ENCODE peak calls at places on chromosome 3, in five cellular contexts. R is IMR-90, Y is breast epithelium, A is hepatocyte, E is sigmoid colon. V is an unnamed sample. For H3K27me3 and H3K9me3, the result is how much of the 10 kb centered on the place peaks cover.

GRCh38 chr3:100257601-100258000 is 3.2 kb upstream of the TBC1D23 start:
- DNase-seq in R (peak), Y (no peak), A (no peak), E (no peak), V (peak)

GRCh38 chr3:187629711-187630110 is 40.5 kb downstream of the SST start:
- DNase-seq in R (no peak), Y (no peak), A (no peak), E (no peak), V (no peak)

GRCh38 chr3:153069598-153069997 is 92.4 kb upstream of the RAP2B start:
- DNase-seq in R (no peak), Y (no peak), A (no peak), E (no peak), V (no peak)

GRCh38 chr3:171399842-171400241 is 60.4 kb downstream of the TNIK start:
- DNase-seq in R (no peak), Y (no peak), A (no peak), E (peak), V (no peak)

GRCh38 chr3:141795719-141796435 is 32.7 kb downstream of the GRK7 start:
- DNase-seq in R (no peak), Y (no peak), A (no peak), E (peak), V (peak)

GRCh38 chr3:167684389-167684993 is 30.7 kb upstream of the WDR49 start:
- DNase-seq in R (peak), Y (peak), A (peak), E (no peak), V (peak)

GRCh38 chr3:164477403-164477802 is 600.9 kb downstream of the SI start:
- DNase-seq in R (no peak), Y (no peak), A (no peak), E (no peak), V (no peak)

GRCh38 chr3:15409239-15409638 is 18.1 kb downstream of the METTL6 start:
- DNase-seq in R (no peak), Y (no peak), A (no peak), E (no peak), V (no peak)

GRCh38 chr3:52528596-52529375 is 4.9 kb downstream of the NT5DC2 start:
- DNase-seq in R (no peak), Y (no peak), A (no peak), E (peak), V (no peak)

GRCh38 chr3:25237602-25238001 is 190.5 kb upstream of the RARB start:
- DNase-seq in R (no peak), Y (no peak), A (no peak), E (no peak), V (no peak)

GRCh38 chr3:197328198-197328597 is 29.8 kb upstream of the DLG1 start:
- DNase-seq in R (no peak), Y (no peak), A (no peak), E (no peak), V (no peak)

GRCh38 chr3:197329382-197329781 is 31.0 kb upstream of the DLG1 start:
- DNase-seq in R (no peak), Y (no peak), A (no peak), E (no peak), V (no peak)

GRCh38 chr3:197333901-197334639 is 35.7 kb upstream of the DLG1 start:
- DNase-seq in R (no peak), Y (no peak), A (peak), E (no peak), V (no peak)

GRCh38 chr3:197327701-197328100 is 29.3 kb upstream of the DLG1 start:
- DNase-seq in R (peak), Y (no peak), A (no peak), E (no peak), V (no peak)

GRCh38 chr3:197331131-197331530 is 32.7 kb upstream of the DLG1 start:
- DNase-seq in R (no peak), Y (no peak), A (no peak), E (no peak), V (peak)
- TF ChIP-seq CTCF in R (no peak), Y (no peak), A (no peak), E (no peak), V (peak)

GRCh38 chr3:194114123-194114522 is 21.8 kb upstream of the HES1 start:
- DNase-seq in R (no peak), Y (no peak), A (no peak), E (no peak), V (no peak)
- H3K27me3 ChIP-seq in R (under half), Y (under half), A (under half), E (under half), V (under half)

GRCh38 chr3:126765187-126766069 is 61.4 kb downstream of the CHCHD6 start:
- DNase-seq in R (no peak), Y (no peak), A (no peak), E (no peak), V (no peak)

GRCh38 chr3:126766653-126767052 is 62.6 kb downstream of the CHCHD6 start:
- DNase-seq in R (no peak), Y (no peak), A (no peak), E (no peak), V (no peak)

GRCh38 chr3:126770096-126770495 is 66.1 kb downstream of the CHCHD6 start:
- DNase-seq in R (no peak), Y (no peak), A (no peak), E (no peak), V (no peak)

GRCh38 chr3:126773167-126773566 is 69.1 kb downstream of the CHCHD6 start:
- DNase-seq in R (no peak), Y (no peak), A (no peak), E (no peak), V (no peak)

DNA sequence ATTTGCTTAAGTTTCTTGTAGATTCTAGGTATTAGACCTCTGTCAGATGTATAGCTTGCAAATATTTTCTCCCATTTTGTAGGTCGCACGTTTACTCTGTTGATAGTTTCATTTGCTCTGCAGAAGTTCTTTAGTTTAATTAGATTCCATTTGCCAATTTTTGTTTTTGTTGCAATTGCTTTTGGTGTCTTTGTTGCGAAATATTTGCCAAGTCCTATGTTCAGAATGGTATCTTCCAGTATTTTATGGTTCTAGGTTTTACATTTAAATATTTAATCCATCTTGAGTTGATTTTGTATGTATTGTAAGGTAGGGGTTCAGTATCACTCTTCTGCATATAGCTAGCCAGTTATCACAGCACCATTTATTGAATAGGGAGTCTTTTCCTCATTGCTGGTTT is 64.9 kb downstream of the CHCHD6 start:
- DNase-seq in R (no peak), Y (no peak), A (no peak), E (no peak), V (no peak)
- H3K9me3 ChIP-seq in R (under half), Y (under half), A (under half), E (under half), V (under half)

DNA sequence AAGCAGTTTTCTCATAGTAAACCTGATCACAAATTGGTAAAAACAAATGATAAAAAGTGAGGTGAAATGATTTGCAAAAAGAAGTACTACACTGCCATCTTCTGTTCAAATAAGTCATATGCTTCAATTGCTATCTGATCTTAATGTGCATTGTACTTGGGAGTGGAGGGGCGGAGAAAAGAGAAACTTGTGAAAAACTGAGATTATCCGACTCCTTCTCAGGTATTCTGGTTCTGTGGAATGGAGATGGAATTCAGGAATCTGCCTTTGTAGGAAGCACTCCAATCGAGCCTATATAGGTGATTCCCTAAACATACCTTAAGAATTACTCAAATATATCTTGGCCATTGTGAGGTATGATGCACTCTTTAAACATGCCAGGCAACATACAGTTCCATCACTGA is 180.6 kb downstream of the CHL1 start:
- DNase-seq in R (peak), Y (no peak), A (peak), E (no peak), V (peak)
- TF ChIP-seq CTCF in R (peak), Y (peak), A (peak), E (peak), V (peak)

GRCh38 chr3:46477756-46478155 is 13.1 kb upstream of the LTF start:
- DNase-seq in R (no peak), Y (no peak), A (no peak), E (no peak), V (no peak)
- H3K27me3 ChIP-seq in R (under half), Y (under half), A (under half), E (under half), V (under half)

GRCh38 chr3:33523093-33523667 is 83.0 kb upstream of the UBP1 start:
- DNase-seq in R (no peak), Y (no peak), A (no peak), E (no peak), V (no peak)

GRCh38 chr3:33526787-33527186 is 86.6 kb upstream of the UBP1 start:
- DNase-seq in R (no peak), Y (no peak), A (no peak), E (no peak), V (no peak)

GRCh38 chr3:33525232-33525631 is 85.0 kb upstream of the UBP1 start:
- DNase-seq in R (no peak), Y (no peak), A (no peak), E (no peak), V (no peak)
- H3K9me3 ChIP-seq in R (under half), Y (under half), A (under half), E (under half), V (under half)

DNA sequence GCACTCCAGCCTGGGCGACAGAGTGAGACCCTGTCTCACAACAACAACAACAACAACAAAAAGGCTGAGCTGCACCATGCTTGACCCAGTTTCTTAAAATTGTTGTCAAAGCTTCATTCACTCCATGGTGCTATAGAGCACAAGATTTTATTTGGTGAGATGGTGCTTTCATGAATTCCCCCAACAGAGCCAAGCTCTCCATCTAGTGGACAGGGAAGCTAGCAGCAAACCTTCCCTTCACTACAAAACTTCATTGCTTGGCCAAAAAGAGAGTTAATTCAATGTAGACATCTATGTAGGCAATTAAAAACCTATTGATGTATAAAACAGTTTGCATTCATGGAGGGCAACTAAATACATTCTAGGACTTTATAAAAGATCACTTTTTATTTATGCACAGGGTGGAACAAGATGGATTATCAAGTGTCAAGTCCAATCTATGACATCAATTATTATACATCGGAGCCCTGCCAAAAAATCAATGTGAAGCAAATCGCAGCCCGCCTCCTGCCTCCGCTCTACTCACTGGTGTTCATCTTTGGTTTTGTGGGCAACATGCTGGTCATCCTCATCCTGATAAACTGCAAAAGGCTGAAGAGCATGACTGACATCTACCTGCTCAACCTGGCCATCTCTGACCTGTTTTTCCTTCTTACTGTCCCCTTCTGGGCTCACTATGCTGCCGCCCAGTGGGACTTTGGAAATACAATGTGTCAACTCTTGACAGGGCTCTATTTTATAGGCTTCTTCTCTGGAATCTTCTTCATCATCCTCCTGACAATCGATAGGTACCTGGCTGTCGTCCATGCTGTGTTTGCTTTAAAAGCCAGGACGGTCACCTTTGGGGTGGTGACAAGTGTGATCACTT is 2.0 kb downstream of the CCR5 start:
- DNase-seq in R (peak), Y (no peak), A (peak), E (no peak), V (no peak)
- TF ChIP-seq CTCF in R (peak), Y (peak), A (peak), E (no peak), V (peak)

V was measured in A673.